ENCODE peak calls at places on chromosomes 16 and 17, in six cellular contexts. One of them, this sample, is unnamed.

GRCh38 chr17:80377798-80378197 is 37.2 kb upstream of the ENDOV start:
- DNase-seq in ovary: no peak
- DNase-seq in DND-41: no peak
- DNase-seq in mucosa of descending colon: no peak
- DNase-seq in AG04450: no peak
- DNase-seq in activated B cell treated with CpG ODN at 0.5 μM for 24 hours: no peak
- DNase-seq in this sample: no peak

GRCh38 chr16:85309656-85310587 is 197.7 kb upstream of the CIBAR2 start:
- DNase-seq in activated B cell treated with CpG ODN at 0.5 μM for 24 hours: peak
- DNase-seq in mucosa of descending colon: no peak
- DNase-seq in DND-41: peak
- DNase-seq in ovary: no peak
- DNase-seq in AG04450: no peak
- DNase-seq in this sample: peak

GRCh38 chr17:986322-986929 is 6.8 kb upstream of the NXN start:
- DNase-seq in activated B cell treated with CpG ODN at 0.5 μM for 24 hours: no peak
- DNase-seq in ovary: no peak
- DNase-seq in AG04450: no peak
- DNase-seq in DND-41: no peak
- DNase-seq in mucosa of descending colon: no peak
- DNase-seq in this sample: no peak

GRCh38 chr17:43878260-43879082 is 28.9 kb downstream of the MPP2 start:
- DNase-seq in activated B cell treated with CpG ODN at 0.5 μM for 24 hours: peak
- DNase-seq in AG04450: peak
- DNase-seq in mucosa of descending colon: peak
- DNase-seq in ovary: peak
- DNase-seq in DND-41: peak
- DNase-seq in this sample: peak

GRCh38 chr17:76793775-76794174 is 55.9 kb downstream of the MFSD11 start:
- DNase-seq in AG04450: no peak
- DNase-seq in mucosa of descending colon: no peak
- DNase-seq in DND-41: peak
- DNase-seq in ovary: no peak
- DNase-seq in activated B cell treated with CpG ODN at 0.5 μM for 24 hours: no peak
- DNase-seq in this sample: peak

GRCh38 chr17:80987941-80988461 is 3.6 kb upstream of the CHMP6 start:
- DNase-seq in ovary: peak
- DNase-seq in mucosa of descending colon: peak
- DNase-seq in DND-41: no peak
- DNase-seq in activated B cell treated with CpG ODN at 0.5 μM for 24 hours: no peak
- DNase-seq in AG04450: no peak
- DNase-seq in this sample: no peak

GRCh38 chr17:43917348-43918025 is 10.2 kb upstream of the MPP2 start:
- DNase-seq in activated B cell treated with CpG ODN at 0.5 μM for 24 hours: peak
- DNase-seq in DND-41: no peak
- DNase-seq in mucosa of descending colon: peak
- DNase-seq in ovary: peak
- DNase-seq in AG04450: no peak
- DNase-seq in this sample: peak

GRCh38 chr16:8173111-8173644 is 417.1 kb downstream of the TMEM114 start:
- DNase-seq in AG04450: no peak
- DNase-seq in mucosa of descending colon: peak
- DNase-seq in ovary: peak
- DNase-seq in activated B cell treated with CpG ODN at 0.5 μM for 24 hours: no peak
- DNase-seq in DND-41: peak
- DNase-seq in this sample: peak

GRCh38 chr17:1939979-1940809 is 84.9 kb downstream of the RTN4RL1 start:
- DNase-seq in mucosa of descending colon: no peak
- DNase-seq in ovary: no peak
- DNase-seq in AG04450: no peak
- DNase-seq in activated B cell treated with CpG ODN at 0.5 μM for 24 hours: no peak
- DNase-seq in DND-41: no peak
- DNase-seq in this sample: no peak

GRCh38 chr17:71163121-71163812 is 957.6 kb upstream of the SOX9 start:
- DNase-seq in activated B cell treated with CpG ODN at 0.5 μM for 24 hours: no peak
- DNase-seq in DND-41: no peak
- DNase-seq in mucosa of descending colon: no peak
- DNase-seq in ovary: no peak
- DNase-seq in AG04450: no peak
- DNase-seq in this sample: no peak

GRCh38 chr16:179431-179830 is 828 bp upstream of the HBQ1 start:
- DNase-seq in mucosa of descending colon: no peak
- DNase-seq in AG04450: no peak
- DNase-seq in ovary: no peak
- DNase-seq in activated B cell treated with CpG ODN at 0.5 μM for 24 hours: no peak
- DNase-seq in DND-41: no peak
- DNase-seq in this sample: no peak

GRCh38 chr16:78364501-78364900 is 265.0 kb downstream of the WWOX start:
- DNase-seq in DND-41: no peak
- DNase-seq in mucosa of descending colon: no peak
- DNase-seq in ovary: no peak
- DNase-seq in AG04450: no peak
- DNase-seq in activated B cell treated with CpG ODN at 0.5 μM for 24 hours: no peak
- DNase-seq in this sample: no peak

GRCh38 chr16:77871932-77872331 is 83.6 kb downstream of the VAT1L start:
- DNase-seq in mucosa of descending colon: no peak
- DNase-seq in activated B cell treated with CpG ODN at 0.5 μM for 24 hours: no peak
- DNase-seq in AG04450: no peak
- DNase-seq in DND-41: no peak
- DNase-seq in ovary: no peak
- DNase-seq in this sample: no peak

GRCh38 chr17:65279456-65279855 is 142.3 kb downstream of the RGS9 start:
- DNase-seq in AG04450: no peak
- DNase-seq in activated B cell treated with CpG ODN at 0.5 μM for 24 hours: no peak
- DNase-seq in DND-41: no peak
- DNase-seq in ovary: no peak
- DNase-seq in mucosa of descending colon: no peak
- DNase-seq in this sample: no peak

GRCh38 chr17:63305857-63306256 is 140.2 kb downstream of the CYB561 start:
- DNase-seq in mucosa of descending colon: no peak
- DNase-seq in ovary: no peak
- DNase-seq in AG04450: no peak
- DNase-seq in activated B cell treated with CpG ODN at 0.5 μM for 24 hours: no peak
- DNase-seq in DND-41: no peak
- DNase-seq in this sample: no peak

GRCh38 chr17:77892469-77893143 is 65.9 kb upstream of the TNRC6C start:
- DNase-seq in DND-41: peak
- DNase-seq in AG04450: no peak
- DNase-seq in ovary: peak
- DNase-seq in mucosa of descending colon: no peak
- DNase-seq in activated B cell treated with CpG ODN at 0.5 μM for 24 hours: no peak
- DNase-seq in this sample: peak

GRCh38 chr16:1773703-1774455 is 945 bp upstream of the MRPS34 start:
- DNase-seq in AG04450: no peak
- DNase-seq in ovary: no peak
- DNase-seq in activated B cell treated with CpG ODN at 0.5 μM for 24 hours: no peak
- DNase-seq in mucosa of descending colon: no peak
- DNase-seq in DND-41: no peak
- DNase-seq in this sample: peak

GRCh38 chr16:2919511-2920255 is 8.0 kb downstream of the FLYWCH1 start:
- DNase-seq in mucosa of descending colon: no peak
- DNase-seq in AG04450: peak
- DNase-seq in DND-41: peak
- DNase-seq in ovary: peak
- DNase-seq in activated B cell treated with CpG ODN at 0.5 μM for 24 hours: no peak
- DNase-seq in this sample: peak

GRCh38 chr17:50274142-50274944 is at the start of gene TMEM92:
- DNase-seq in AG04450: no peak
- DNase-seq in activated B cell treated with CpG ODN at 0.5 μM for 24 hours: peak
- DNase-seq in DND-41: peak
- DNase-seq in ovary: peak
- DNase-seq in mucosa of descending colon: peak
- DNase-seq in this sample: no peak

GRCh38 chr17:48910370-48910769 is 2.2 kb downstream of the UBE2Z start:
- DNase-seq in AG04450: no peak
- DNase-seq in ovary: no peak
- DNase-seq in activated B cell treated with CpG ODN at 0.5 μM for 24 hours: no peak
- DNase-seq in mucosa of descending colon: no peak
- DNase-seq in DND-41: no peak
- DNase-seq in this sample: no peak

GRCh38 chr17:21330436-21331160 is 45.6 kb upstream of the KCNJ12 start:
- DNase-seq in AG04450: no peak
- DNase-seq in ovary: no peak
- DNase-seq in activated B cell treated with CpG ODN at 0.5 μM for 24 hours: no peak
- DNase-seq in DND-41: no peak
- DNase-seq in mucosa of descending colon: peak
- DNase-seq in this sample: no peak

GRCh38 chr17:55726440-55726839 is 3.8 kb upstream of the TMEM100 start:
- DNase-seq in ovary: peak
- DNase-seq in DND-41: no peak
- DNase-seq in activated B cell treated with CpG ODN at 0.5 μM for 24 hours: no peak
- DNase-seq in mucosa of descending colon: no peak
- DNase-seq in AG04450: peak
- DNase-seq in this sample: no peak

GRCh38 chr17:18117533-18117932 is 9.0 kb downstream of the MYO15A start:
- DNase-seq in DND-41: no peak
- DNase-seq in ovary: no peak
- DNase-seq in mucosa of descending colon: no peak
- DNase-seq in activated B cell treated with CpG ODN at 0.5 μM for 24 hours: no peak
- DNase-seq in AG04450: no peak
- DNase-seq in this sample: no peak

GRCh38 chr16:70693231-70693671 is 7.4 kb upstream of the MTSS2 start:
- DNase-seq in activated B cell treated with CpG ODN at 0.5 μM for 24 hours: no peak
- DNase-seq in DND-41: no peak
- DNase-seq in ovary: peak
- DNase-seq in AG04450: no peak
- DNase-seq in mucosa of descending colon: no peak
- DNase-seq in this sample: no peak

GRCh38 chr16:3470723-3471122 is 24.6 kb downstream of the C16orf90 start:
- DNase-seq in mucosa of descending colon: no peak
- DNase-seq in ovary: no peak
- DNase-seq in activated B cell treated with CpG ODN at 0.5 μM for 24 hours: no peak
- DNase-seq in DND-41: no peak
- DNase-seq in AG04450: no peak
- DNase-seq in this sample: no peak

GRCh38 chr17:77392376-77393273 is 251.9 kb downstream of the SEC14L1 start:
- DNase-seq in DND-41: no peak
- DNase-seq in activated B cell treated with CpG ODN at 0.5 μM for 24 hours: no peak
- DNase-seq in ovary: peak
- DNase-seq in AG04450: no peak
- DNase-seq in mucosa of descending colon: peak
- DNase-seq in this sample: no peak

GRCh38 chr17:73592531-73592961 is 51.7 kb downstream of the SDK2 start:
- DNase-seq in mucosa of descending colon: peak
- DNase-seq in activated B cell treated with CpG ODN at 0.5 μM for 24 hours: no peak
- DNase-seq in ovary: no peak
- DNase-seq in DND-41: peak
- DNase-seq in AG04450: no peak
- DNase-seq in this sample: peak

GRCh38 chr17:71460943-71461342 is 659.9 kb upstream of the SOX9 start:
- DNase-seq in DND-41: peak
- DNase-seq in AG04450: no peak
- DNase-seq in activated B cell treated with CpG ODN at 0.5 μM for 24 hours: no peak
- DNase-seq in mucosa of descending colon: no peak
- DNase-seq in ovary: no peak
- DNase-seq in this sample: peak

DNA sequence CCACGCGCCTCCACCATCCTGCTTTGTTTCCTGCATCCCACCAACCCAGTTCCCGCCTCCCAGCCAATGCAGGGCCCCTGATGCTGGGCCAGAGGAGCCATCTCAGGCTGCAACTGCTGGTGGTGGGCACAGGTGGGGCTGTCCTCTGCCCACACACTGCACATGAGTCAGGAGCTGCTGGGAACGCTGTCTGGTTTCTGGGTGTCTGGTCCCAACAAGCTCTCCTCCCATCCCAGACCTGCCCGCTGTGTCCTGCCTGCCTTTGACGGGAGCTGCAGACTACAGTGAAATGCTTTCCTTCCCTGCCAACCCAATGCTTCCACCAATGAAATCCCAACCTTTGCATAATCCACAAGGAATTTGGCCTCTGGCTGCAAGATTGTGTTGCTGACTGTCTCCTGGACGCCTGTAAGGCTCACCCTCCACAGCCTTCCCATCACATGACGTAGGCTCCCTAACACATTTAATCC is 98.9 kb downstream of the N4BP1 start:
- DNase-seq in AG04450: peak
- DNase-seq in ovary: peak
- DNase-seq in mucosa of descending colon: no peak
- DNase-seq in DND-41: no peak
- DNase-seq in activated B cell treated with CpG ODN at 0.5 μM for 24 hours: no peak
- DNase-seq in this sample: no peak
- TF ChIP-seq CTCF in AG04450: no peak
- TF ChIP-seq CTCF in ovary: no peak
- TF ChIP-seq CTCF in mucosa of descending colon: no peak
- TF ChIP-seq CTCF in DND-41: no peak
- TF ChIP-seq CTCF in activated B cell treated with CpG ODN at 0.5 μM for 24 hours: no peak
- TF ChIP-seq CTCF in this sample: no peak

GRCh38 chr16:24773771-24774427 is 44.4 kb downstream of the TNRC6A start:
- DNase-seq in mucosa of descending colon: no peak
- DNase-seq in activated B cell treated with CpG ODN at 0.5 μM for 24 hours: no peak
- DNase-seq in AG04450: no peak
- DNase-seq in DND-41: no peak
- DNase-seq in ovary: no peak
- DNase-seq in this sample: no peak

GRCh38 chr16:24774510-24774909 is 45.1 kb downstream of the TNRC6A start:
- DNase-seq in AG04450: no peak
- DNase-seq in activated B cell treated with CpG ODN at 0.5 μM for 24 hours: no peak
- DNase-seq in ovary: no peak
- DNase-seq in mucosa of descending colon: no peak
- DNase-seq in DND-41: no peak
- DNase-seq in this sample: no peak

GRCh38 chr16:24778676-24779075 is 49.2 kb downstream of the TNRC6A start:
- DNase-seq in mucosa of descending colon: no peak
- DNase-seq in ovary: no peak
- DNase-seq in activated B cell treated with CpG ODN at 0.5 μM for 24 hours: no peak
- DNase-seq in DND-41: no peak
- DNase-seq in AG04450: no peak
- DNase-seq in this sample: no peak

GRCh38 chr16:24776486-24777220 is 47.2 kb downstream of the TNRC6A start:
- DNase-seq in AG04450: no peak
- DNase-seq in mucosa of descending colon: no peak
- DNase-seq in DND-41: no peak
- DNase-seq in ovary: no peak
- DNase-seq in activated B cell treated with CpG ODN at 0.5 μM for 24 hours: no peak
- DNase-seq in this sample: no peak

GRCh38 chr16:24775455-24775854 is 46.0 kb downstream of the TNRC6A start:
- DNase-seq in DND-41: no peak
- DNase-seq in ovary: no peak
- DNase-seq in activated B cell treated with CpG ODN at 0.5 μM for 24 hours: no peak
- DNase-seq in mucosa of descending colon: no peak
- DNase-seq in AG04450: no peak
- DNase-seq in this sample: no peak
- TF ChIP-seq CTCF in DND-41: no peak
- TF ChIP-seq CTCF in ovary: no peak
- TF ChIP-seq CTCF in activated B cell treated with CpG ODN at 0.5 μM for 24 hours: no peak
- TF ChIP-seq CTCF in mucosa of descending colon: no peak
- TF ChIP-seq CTCF in AG04450: no peak
- TF ChIP-seq CTCF in this sample: no peak

GRCh38 chr17:37844977-37845293 is 79.3 kb upstream of the TBC1D3K start:
- DNase-seq in mucosa of descending colon: no peak
- DNase-seq in AG04450: no peak
- DNase-seq in DND-41: no peak
- DNase-seq in ovary: no peak
- DNase-seq in activated B cell treated with CpG ODN at 0.5 μM for 24 hours: no peak
- DNase-seq in this sample: no peak
- TF ChIP-seq CTCF in mucosa of descending colon: no peak
- TF ChIP-seq CTCF in AG04450: no peak
- TF ChIP-seq CTCF in DND-41: no peak
- TF ChIP-seq CTCF in ovary: no peak
- TF ChIP-seq CTCF in activated B cell treated with CpG ODN at 0.5 μM for 24 hours: no peak
- TF ChIP-seq CTCF in this sample: peak

GRCh38 chr16:75062944-75063444 is 53.6 kb downstream of the LDHD start:
- DNase-seq in mucosa of descending colon: no peak
- DNase-seq in activated B cell treated with CpG ODN at 0.5 μM for 24 hours: no peak
- DNase-seq in ovary: no peak
- DNase-seq in DND-41: no peak
- DNase-seq in AG04450: no peak
- DNase-seq in this sample: no peak
- TF ChIP-seq CTCF in mucosa of descending colon: no peak
- TF ChIP-seq CTCF in activated B cell treated with CpG ODN at 0.5 μM for 24 hours: no peak
- TF ChIP-seq CTCF in ovary: no peak
- TF ChIP-seq CTCF in DND-41: peak
- TF ChIP-seq CTCF in AG04450: peak
- TF ChIP-seq CTCF in this sample: no peak

This sample was measured in activated CD8-positive, alpha-beta T cell treated with anti-CD3 and anti-CD28 coated beads for 36 hours.